ENCODE peak calls at places on chromosomes 2 and 18, in six cellular contexts. Q is K562, W is prostate gland, S is tibial nerve, F is IMR-90, H is breast epithelium. G is an unnamed sample.

GRCh38 chr18:70337139-70337972 is 48.5 kb downstream of the SOCS6 start:
- DNase-seq in Q (peak; percentile 36), W (no peak), S (no peak), F (peak; percentile 92), H (no peak), G (peak; percentile 17)

GRCh38 chr18:9627642-9628041 is 13.3 kb upstream of the PPP4R1 start:
- DNase-seq in Q (no peak), W (no peak), S (no peak), F (peak; percentile 65), H (no peak), G (no peak)

GRCh38 chr2:19288291-19288690 is 70.1 kb downstream of the OSR1 start:
- DNase-seq in Q (no peak), W (no peak), S (no peak), F (no peak), H (no peak), G (no peak)

GRCh38 chr2:108454440-108454839 is 5.4 kb downstream of the GCC2 start:
- DNase-seq in Q (no peak), W (no peak), S (no peak), F (no peak), H (no peak), G (no peak)

GRCh38 chr2:216936954-216937357 is 77.1 kb upstream of the TNP1 start:
- DNase-seq in Q (no peak), W (no peak), S (no peak), F (no peak), H (no peak), G (no peak)

GRCh38 chr18:9673296-9674251 is 34.5 kb upstream of the RAB31 start:
- DNase-seq in Q (no peak), W (no peak), S (no peak), F (peak; percentile 58), H (no peak), G (peak; percentile 40)

GRCh38 chr2:211591456-211591855 is 947.1 kb downstream of the ERBB4 start:
- DNase-seq in Q (no peak), W (no peak), S (no peak), F (no peak), H (no peak), G (no peak)

GRCh38 chr2:33678447-33678846 is 79.3 kb upstream of the FAM98A start:
- DNase-seq in Q (no peak), W (no peak), S (no peak), F (no peak), H (no peak), G (no peak)

GRCh38 chr2:72386288-72386687 is 238.6 kb upstream of the CYP26B1 start:
- DNase-seq in Q (no peak), W (no peak), S (no peak), F (no peak), H (no peak), G (no peak)

GRCh38 chr2:125330133-125330532 is 1305.0 kb downstream of the CNTNAP5 start:
- DNase-seq in Q (no peak), W (no peak), S (no peak), F (no peak), H (no peak), G (no peak)

GRCh38 chr2:219508933-219509779 is 5.1 kb upstream of the ASIC4 start:
- DNase-seq in Q (peak; percentile 19), W (no peak), S (no peak), F (no peak), H (no peak), G (no peak)

GRCh38 chr2:96150791-96151594 is 5.8 kb upstream of the DUSP2 start:
- DNase-seq in Q (no peak), W (no peak), S (no peak), F (no peak), H (peak; percentile 41), G (no peak)

GRCh38 chr18:65035701-65036100 is 715.1 kb upstream of the CDH7 start:
- DNase-seq in Q (no peak), W (no peak), S (no peak), F (no peak), H (no peak), G (no peak)

GRCh38 chr2:237866119-237866621 is 6.7 kb downstream of the RAMP1 start:
- DNase-seq in Q (no peak), W (no peak), S (no peak), F (peak; percentile 78), H (no peak), G (peak; percentile 78)

GRCh38 chr2:240566203-240567136 is 1.8 kb upstream of the RNPEPL1 start:
- DNase-seq in Q (peak; percentile 74), W (peak; percentile 89), S (peak; percentile 88), F (peak; percentile 70), H (peak; percentile 90), G (peak; percentile 88)
- TF ChIP-seq POLR2A in Q (peak; percentile 70), W (peak; percentile 86), S (peak; percentile 68), F (no peak), H (no peak), G (no peak)

DNA sequence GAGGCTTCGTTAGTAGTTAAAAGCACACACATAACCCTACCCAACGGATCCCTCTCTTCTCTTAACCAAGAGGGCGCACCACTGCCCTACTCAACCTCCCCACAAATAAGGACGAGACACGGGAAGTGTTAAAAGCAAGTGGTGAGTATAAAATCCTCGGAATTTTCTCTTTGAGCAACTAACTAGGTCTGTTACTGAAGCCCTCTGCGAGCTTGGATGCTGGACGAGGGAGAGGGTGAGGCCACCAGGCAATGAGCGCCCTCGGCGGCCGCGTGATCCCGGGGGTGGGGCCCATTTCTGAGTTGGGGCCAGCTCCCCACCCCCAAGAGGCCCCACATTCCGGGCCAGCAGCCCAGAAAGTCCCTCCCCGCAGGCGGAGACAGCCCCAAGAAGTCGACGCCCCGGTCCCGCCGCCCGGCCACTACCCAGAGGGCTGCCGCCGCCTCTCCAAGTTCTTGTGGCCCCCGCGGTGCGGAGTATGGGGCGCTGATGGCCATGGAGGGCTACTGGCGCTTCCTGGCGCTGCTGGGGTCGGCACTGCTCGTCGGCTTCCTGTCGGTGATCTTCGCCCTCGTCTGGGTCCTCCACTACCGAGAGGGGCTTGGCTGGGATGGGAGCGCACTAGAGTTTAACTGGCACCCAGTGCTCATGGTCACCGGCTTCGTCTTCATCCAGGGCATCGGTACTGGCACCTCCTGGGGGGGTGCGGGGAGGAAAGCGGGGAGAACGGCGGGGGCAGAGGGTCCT is at the start of gene CYBRD1:
- DNase-seq in Q (peak; percentile 92), W (peak; percentile 83), S (peak; percentile 85), F (peak; percentile 79), H (peak; percentile 83), G (peak; percentile 71)
- TF ChIP-seq POLR2A in Q (peak; percentile 89), W (peak; percentile 84), S (peak; percentile 78), F (peak; percentile 51), H (peak; percentile 62), G (peak; percentile 69)

GRCh38 chr2:810397-810796 is 133.2 kb upstream of the TMEM18 start:
- DNase-seq in Q (no peak), W (no peak), S (no peak), F (no peak), H (no peak), G (no peak)
- TF ChIP-seq POLR2A in Q (no peak), W (no peak), S (no peak), F (no peak), H (no peak), G (no peak)

GRCh38 chr2:88691339-88692183 is at the start of gene RPIA:
- DNase-seq in Q (peak; percentile 96), W (peak; percentile 98), S (peak; percentile 96), F (peak; percentile 98), H (peak; percentile 95), G (peak; percentile 90)
- TF ChIP-seq POLR2A in Q (peak; percentile 85), W (peak; percentile 42), S (peak; percentile 10), F (peak; percentile 75), H (no peak), G (peak; percentile 45)

DNA sequence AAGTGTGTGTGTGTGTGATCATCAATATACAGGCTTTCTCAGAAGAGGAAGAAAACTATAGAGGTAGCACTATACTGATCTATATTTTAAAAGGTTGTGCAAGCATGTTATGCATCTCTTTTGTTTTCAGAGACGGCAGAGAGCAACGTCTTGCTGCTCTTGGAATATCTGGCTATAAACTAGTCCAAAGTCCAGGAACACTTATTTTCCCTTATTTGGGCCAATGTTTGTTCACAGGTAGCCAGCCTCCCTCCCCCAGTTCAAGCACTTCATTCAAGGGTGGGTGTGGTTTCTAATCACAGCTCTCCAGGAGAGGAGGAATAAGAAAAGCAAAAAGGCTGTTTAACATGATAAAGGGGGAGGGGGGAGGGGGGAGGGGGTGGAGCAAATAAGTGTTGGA is 4.2 kb downstream of the FZD5 start:
- DNase-seq in Q (peak; percentile 62), W (no peak), S (no peak), F (no peak), H (no peak), G (no peak)
- TF ChIP-seq POLR2A in Q (no peak), W (no peak), S (no peak), F (no peak), H (no peak), G (no peak)

GRCh38 chr2:159043710-159044109 is 75.3 kb downstream of the TANC1 start:
- DNase-seq in Q (no peak), W (no peak), S (no peak), F (no peak), H (no peak), G (no peak)

GRCh38 chr2:159042115-159042850 is 73.8 kb downstream of the TANC1 start:
- DNase-seq in Q (no peak), W (peak; percentile 84), S (no peak), F (no peak), H (no peak), G (no peak)

GRCh38 chr2:159045545-159046454 is 77.4 kb downstream of the TANC1 start:
- DNase-seq in Q (no peak), W (peak; percentile 59), S (no peak), F (peak; percentile 45), H (no peak), G (no peak)

GRCh38 chr2:159046966-159047365 is 78.5 kb downstream of the TANC1 start:
- DNase-seq in Q (no peak), W (no peak), S (no peak), F (peak; percentile 59), H (no peak), G (no peak)

GRCh38 chr2:159044804-159045286 is 76.4 kb downstream of the TANC1 start:
- DNase-seq in Q (no peak), W (no peak), S (peak; percentile 31), F (no peak), H (no peak), G (no peak)
- TF ChIP-seq POLR2A in Q (no peak), W (no peak), S (no peak), F (no peak), H (no peak), G (no peak)

DNA sequence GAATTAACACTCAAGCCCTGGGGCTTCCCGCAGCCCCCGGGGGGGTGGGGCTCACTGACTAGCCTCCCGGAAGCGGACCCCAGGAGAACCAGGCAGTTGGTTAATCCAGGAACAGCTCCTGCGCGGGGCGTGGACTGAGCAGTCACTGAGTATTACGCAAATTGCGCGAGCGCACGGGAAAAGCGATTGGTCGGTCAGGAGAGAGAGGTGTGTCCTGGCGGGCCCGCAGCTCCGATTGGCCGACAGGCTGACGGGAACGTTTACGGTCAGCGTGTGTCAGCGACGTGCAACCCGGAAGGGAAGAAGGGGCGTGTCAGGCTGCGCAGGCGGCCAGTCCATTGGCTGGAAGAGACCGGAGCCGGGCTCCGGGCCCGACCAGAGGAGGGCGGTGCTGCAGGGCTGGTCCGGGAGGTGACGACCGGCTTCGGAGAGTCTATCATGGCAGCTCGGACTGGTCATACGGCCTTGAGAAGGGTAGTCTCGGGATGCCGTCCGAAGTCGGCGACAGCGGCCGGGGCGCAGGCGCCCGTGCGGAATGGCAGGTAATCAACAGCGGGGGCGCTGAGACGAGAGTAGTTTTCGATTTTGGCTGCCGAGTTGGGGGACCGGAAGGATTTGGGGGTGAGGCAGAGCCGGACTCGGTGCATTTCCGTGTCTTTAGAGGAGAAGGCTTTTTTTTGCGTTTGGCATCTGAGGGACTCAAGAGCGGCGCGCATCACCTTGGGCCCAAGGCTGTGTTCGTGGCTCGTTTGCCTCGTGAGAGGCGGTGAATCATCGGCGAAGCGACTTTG is at the start of gene COQ10B:
- DNase-seq in Q (peak; percentile 91), W (peak; percentile 100), S (peak; percentile 98), F (peak; percentile 100), H (peak; percentile 99), G (peak; percentile 88)
- TF ChIP-seq POLR2A in Q (peak; percentile 91), W (peak; percentile 72), S (peak; percentile 80), F (peak; percentile 98), H (peak; percentile 78), G (peak; percentile 79)

G was measured in H54.